ENCODE peak calls at places on chromosome 6, in ten cellular contexts. One of them, this sample, is unnamed.
A peak's percentile ranks its signal among the peaks of the same experiment; 100 is the strongest.

GRCh38 chr6:8195714-8196104 is 93.4 kb upstream of the EEF1E1 start:
- DNase-seq in spleen: no peak
- DNase-seq in CD4-positive, CD25-positive, alpha-beta regulatory T cell: no peak
- DNase-seq in SJSA1: no peak
- DNase-seq in heart left ventricle: no peak
- DNase-seq in SJCRH30: no peak
- DNase-seq in CD4-positive, alpha-beta memory T cell: no peak
- DNase-seq in CD8-positive, alpha-beta memory T cell: no peak
- DNase-seq in aorta: no peak
- DNase-seq in upper lobe of left lung: no peak
- DNase-seq in this sample: no peak

GRCh38 chr6:122394016-122394415 is 5.4 kb upstream of the HSF2 start:
- DNase-seq in spleen: no peak
- DNase-seq in CD4-positive, CD25-positive, alpha-beta regulatory T cell: no peak
- DNase-seq in SJSA1: no peak
- DNase-seq in heart left ventricle: no peak
- DNase-seq in SJCRH30: no peak
- DNase-seq in CD4-positive, alpha-beta memory T cell: no peak
- DNase-seq in CD8-positive, alpha-beta memory T cell: no peak
- DNase-seq in aorta: no peak
- DNase-seq in upper lobe of left lung: no peak
- DNase-seq in this sample: no peak

GRCh38 chr6:41306187-41306854 is 19.8 kb upstream of the TREM1 start:
- DNase-seq in spleen: no peak
- DNase-seq in CD4-positive, CD25-positive, alpha-beta regulatory T cell: peak; percentile 16
- DNase-seq in SJSA1: no peak
- DNase-seq in heart left ventricle: no peak
- DNase-seq in SJCRH30: no peak
- DNase-seq in CD4-positive, alpha-beta memory T cell: peak; percentile 31
- DNase-seq in CD8-positive, alpha-beta memory T cell: peak; percentile 22
- DNase-seq in aorta: no peak
- DNase-seq in upper lobe of left lung: no peak
- DNase-seq in this sample: peak; percentile 3

GRCh38 chr6:81834141-81834621 is 81.7 kb upstream of the TENT5A start:
- DNase-seq in spleen: no peak
- DNase-seq in CD4-positive, CD25-positive, alpha-beta regulatory T cell: no peak
- DNase-seq in SJSA1: peak; percentile 72
- DNase-seq in heart left ventricle: peak; percentile 89
- DNase-seq in SJCRH30: no peak
- DNase-seq in CD4-positive, alpha-beta memory T cell: no peak
- DNase-seq in CD8-positive, alpha-beta memory T cell: no peak
- DNase-seq in aorta: peak; percentile 73
- DNase-seq in upper lobe of left lung: no peak
- DNase-seq in this sample: no peak

GRCh38 chr6:42314571-42314950 is 96.9 kb upstream of the MRPS10 start:
- DNase-seq in spleen: no peak
- DNase-seq in CD4-positive, CD25-positive, alpha-beta regulatory T cell: no peak
- DNase-seq in SJSA1: peak; percentile 61
- DNase-seq in heart left ventricle: no peak
- DNase-seq in SJCRH30: no peak
- DNase-seq in CD4-positive, alpha-beta memory T cell: no peak
- DNase-seq in CD8-positive, alpha-beta memory T cell: no peak
- DNase-seq in aorta: no peak
- DNase-seq in upper lobe of left lung: no peak
- DNase-seq in this sample: no peak

GRCh38 chr6:169933251-169933821 is 181.9 kb downstream of the ERMARD start:
- DNase-seq in spleen: no peak
- DNase-seq in CD4-positive, CD25-positive, alpha-beta regulatory T cell: no peak
- DNase-seq in SJSA1: no peak
- DNase-seq in heart left ventricle: no peak
- DNase-seq in SJCRH30: no peak
- DNase-seq in CD4-positive, alpha-beta memory T cell: no peak
- DNase-seq in CD8-positive, alpha-beta memory T cell: no peak
- DNase-seq in aorta: no peak
- DNase-seq in upper lobe of left lung: peak; percentile 18
- DNase-seq in this sample: no peak

GRCh38 chr6:84278311-84278710 is 50.9 kb upstream of the CEP162 start:
- DNase-seq in spleen: no peak
- DNase-seq in CD4-positive, CD25-positive, alpha-beta regulatory T cell: no peak
- DNase-seq in SJSA1: no peak
- DNase-seq in heart left ventricle: no peak
- DNase-seq in SJCRH30: no peak
- DNase-seq in CD4-positive, alpha-beta memory T cell: no peak
- DNase-seq in CD8-positive, alpha-beta memory T cell: no peak
- DNase-seq in aorta: no peak
- DNase-seq in upper lobe of left lung: no peak
- DNase-seq in this sample: no peak

GRCh38 chr6:111487656-111488055 is 4.6 kb upstream of the REV3L start:
- DNase-seq in spleen: no peak
- DNase-seq in CD4-positive, CD25-positive, alpha-beta regulatory T cell: no peak
- DNase-seq in SJSA1: no peak
- DNase-seq in heart left ventricle: no peak
- DNase-seq in SJCRH30: no peak
- DNase-seq in CD4-positive, alpha-beta memory T cell: peak; percentile 67
- DNase-seq in CD8-positive, alpha-beta memory T cell: peak; percentile 43
- DNase-seq in aorta: no peak
- DNase-seq in upper lobe of left lung: no peak
- DNase-seq in this sample: no peak

GRCh38 chr6:87722831-87723726 is 21.0 kb upstream of the AKIRIN2 start:
- DNase-seq in spleen: peak; percentile 82
- DNase-seq in CD4-positive, CD25-positive, alpha-beta regulatory T cell: no peak
- DNase-seq in SJSA1: peak; percentile 89
- DNase-seq in heart left ventricle: peak; percentile 80
- DNase-seq in SJCRH30: peak; percentile 67
- DNase-seq in CD4-positive, alpha-beta memory T cell: no peak
- DNase-seq in CD8-positive, alpha-beta memory T cell: no peak
- DNase-seq in aorta: peak; percentile 82
- DNase-seq in upper lobe of left lung: no peak
- DNase-seq in this sample: no peak

GRCh38 chr6:91376686-91377085 is 789.8 kb upstream of the MAP3K7 start:
- DNase-seq in spleen: no peak
- DNase-seq in CD4-positive, CD25-positive, alpha-beta regulatory T cell: no peak
- DNase-seq in SJSA1: no peak
- DNase-seq in heart left ventricle: no peak
- DNase-seq in SJCRH30: peak; percentile 47
- DNase-seq in CD4-positive, alpha-beta memory T cell: no peak
- DNase-seq in CD8-positive, alpha-beta memory T cell: no peak
- DNase-seq in aorta: no peak
- DNase-seq in upper lobe of left lung: no peak
- DNase-seq in this sample: no peak

GRCh38 chr6:128350416-128351254 is 169.8 kb downstream of the PTPRK start:
- DNase-seq in spleen: no peak
- DNase-seq in CD4-positive, CD25-positive, alpha-beta regulatory T cell: no peak
- DNase-seq in SJSA1: no peak
- DNase-seq in heart left ventricle: no peak
- DNase-seq in SJCRH30: no peak
- DNase-seq in CD4-positive, alpha-beta memory T cell: no peak
- DNase-seq in CD8-positive, alpha-beta memory T cell: no peak
- DNase-seq in aorta: no peak
- DNase-seq in upper lobe of left lung: no peak
- DNase-seq in this sample: no peak

GRCh38 chr6:106823732-106824351 is 150.7 kb downstream of the CD24 start:
- DNase-seq in spleen: no peak
- DNase-seq in CD4-positive, CD25-positive, alpha-beta regulatory T cell: no peak
- DNase-seq in SJSA1: no peak
- DNase-seq in heart left ventricle: no peak
- DNase-seq in SJCRH30: no peak
- DNase-seq in CD4-positive, alpha-beta memory T cell: no peak
- DNase-seq in CD8-positive, alpha-beta memory T cell: no peak
- DNase-seq in aorta: no peak
- DNase-seq in upper lobe of left lung: no peak
- DNase-seq in this sample: no peak

GRCh38 chr6:62283828-62284411 is 2.1 kb downstream of the KHDRBS2 start:
- DNase-seq in spleen: no peak
- DNase-seq in CD4-positive, CD25-positive, alpha-beta regulatory T cell: no peak
- DNase-seq in SJSA1: no peak
- DNase-seq in heart left ventricle: no peak
- DNase-seq in SJCRH30: no peak
- DNase-seq in CD4-positive, alpha-beta memory T cell: no peak
- DNase-seq in CD8-positive, alpha-beta memory T cell: no peak
- DNase-seq in aorta: no peak
- DNase-seq in upper lobe of left lung: no peak
- DNase-seq in this sample: no peak

GRCh38 chr6:121596441-121596840 is 161.0 kb downstream of the GJA1 start:
- DNase-seq in spleen: no peak
- DNase-seq in CD4-positive, CD25-positive, alpha-beta regulatory T cell: no peak
- DNase-seq in SJSA1: no peak
- DNase-seq in heart left ventricle: no peak
- DNase-seq in SJCRH30: no peak
- DNase-seq in CD4-positive, alpha-beta memory T cell: no peak
- DNase-seq in CD8-positive, alpha-beta memory T cell: no peak
- DNase-seq in aorta: no peak
- DNase-seq in upper lobe of left lung: no peak
- DNase-seq in this sample: no peak

DNA sequence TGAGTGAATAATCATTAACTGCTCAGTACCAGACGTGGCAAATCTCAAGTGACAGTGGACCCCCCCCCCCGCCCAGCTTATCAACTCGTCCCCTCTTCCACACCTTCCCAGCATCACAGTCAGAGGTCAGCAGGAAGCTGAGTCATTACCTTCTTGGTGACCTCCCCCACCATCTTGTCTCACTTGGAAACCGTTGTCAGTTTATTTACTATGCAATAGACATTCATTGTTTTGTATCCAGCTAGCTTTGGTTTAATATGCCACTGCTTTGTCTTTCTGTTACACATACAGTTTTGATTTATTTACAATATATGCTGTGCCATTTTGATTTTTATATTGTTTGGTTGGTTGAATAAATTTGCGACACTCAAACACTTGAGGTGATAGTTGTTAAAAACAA is 158.1 kb downstream of the QKI start:
- DNase-seq in spleen: no peak
- DNase-seq in CD4-positive, CD25-positive, alpha-beta regulatory T cell: no peak
- DNase-seq in SJSA1: no peak
- DNase-seq in heart left ventricle: no peak
- DNase-seq in SJCRH30: no peak
- DNase-seq in CD4-positive, alpha-beta memory T cell: no peak
- DNase-seq in CD8-positive, alpha-beta memory T cell: no peak
- DNase-seq in aorta: no peak
- DNase-seq in upper lobe of left lung: no peak
- DNase-seq in this sample: no peak
- H3K36me3 ChIP-seq in spleen: peaks cover 13% of the 10 kb centered on the region
- H3K36me3 ChIP-seq in CD4-positive, CD25-positive, alpha-beta regulatory T cell: peaks cover 8% of the 10 kb centered on the region
- H3K36me3 ChIP-seq in SJSA1: peaks cover 30% of the 10 kb centered on the region
- H3K36me3 ChIP-seq in heart left ventricle: peaks cover 73% of the 10 kb centered on the region
- H3K36me3 ChIP-seq in SJCRH30: peaks cover 58% of the 10 kb centered on the region
- H3K36me3 ChIP-seq in CD4-positive, alpha-beta memory T cell: no peaks in the 10 kb centered on the region
- H3K36me3 ChIP-seq in CD8-positive, alpha-beta memory T cell: no peaks in the 10 kb centered on the region
- H3K36me3 ChIP-seq in aorta: no peaks in the 10 kb centered on the region
- H3K36me3 ChIP-seq in upper lobe of left lung: peaks cover 40% of the 10 kb centered on the region
- H3K36me3 ChIP-seq in this sample: peaks cover 10% of the 10 kb centered on the region

GRCh38 chr6:51099201-51099600 is 280.5 kb downstream of the TFAP2B start:
- DNase-seq in spleen: no peak
- DNase-seq in CD4-positive, CD25-positive, alpha-beta regulatory T cell: no peak
- DNase-seq in SJSA1: no peak
- DNase-seq in heart left ventricle: no peak
- DNase-seq in SJCRH30: no peak
- DNase-seq in CD4-positive, alpha-beta memory T cell: no peak
- DNase-seq in CD8-positive, alpha-beta memory T cell: no peak
- DNase-seq in aorta: no peak
- DNase-seq in upper lobe of left lung: no peak
- DNase-seq in this sample: no peak

GRCh38 chr6:51090343-51090742 is 271.7 kb downstream of the TFAP2B start:
- DNase-seq in spleen: no peak
- DNase-seq in CD4-positive, CD25-positive, alpha-beta regulatory T cell: no peak
- DNase-seq in SJSA1: no peak
- DNase-seq in heart left ventricle: no peak
- DNase-seq in SJCRH30: no peak
- DNase-seq in CD4-positive, alpha-beta memory T cell: no peak
- DNase-seq in CD8-positive, alpha-beta memory T cell: no peak
- DNase-seq in aorta: no peak
- DNase-seq in upper lobe of left lung: no peak
- DNase-seq in this sample: no peak

GRCh38 chr6:51098246-51098645 is 279.6 kb downstream of the TFAP2B start:
- DNase-seq in spleen: no peak
- DNase-seq in CD4-positive, CD25-positive, alpha-beta regulatory T cell: no peak
- DNase-seq in SJSA1: no peak
- DNase-seq in heart left ventricle: no peak
- DNase-seq in SJCRH30: no peak
- DNase-seq in CD4-positive, alpha-beta memory T cell: no peak
- DNase-seq in CD8-positive, alpha-beta memory T cell: no peak
- DNase-seq in aorta: no peak
- DNase-seq in upper lobe of left lung: no peak
- DNase-seq in this sample: no peak

GRCh38 chr6:51098801-51099200 is 280.1 kb downstream of the TFAP2B start:
- DNase-seq in spleen: no peak
- DNase-seq in CD4-positive, CD25-positive, alpha-beta regulatory T cell: no peak
- DNase-seq in SJSA1: no peak
- DNase-seq in heart left ventricle: no peak
- DNase-seq in SJCRH30: no peak
- DNase-seq in CD4-positive, alpha-beta memory T cell: no peak
- DNase-seq in CD8-positive, alpha-beta memory T cell: no peak
- DNase-seq in aorta: no peak
- DNase-seq in upper lobe of left lung: no peak
- DNase-seq in this sample: no peak

GRCh38 chr6:51093899-51094665 is 275.4 kb downstream of the TFAP2B start:
- DNase-seq in spleen: no peak
- DNase-seq in CD4-positive, CD25-positive, alpha-beta regulatory T cell: no peak
- DNase-seq in SJSA1: no peak
- DNase-seq in heart left ventricle: no peak
- DNase-seq in SJCRH30: no peak
- DNase-seq in CD4-positive, alpha-beta memory T cell: no peak
- DNase-seq in CD8-positive, alpha-beta memory T cell: no peak
- DNase-seq in aorta: no peak
- DNase-seq in upper lobe of left lung: no peak
- DNase-seq in this sample: no peak
- H3K36me3 ChIP-seq in spleen: no peaks in the 10 kb centered on the region
- H3K36me3 ChIP-seq in CD4-positive, CD25-positive, alpha-beta regulatory T cell: no peaks in the 10 kb centered on the region
- H3K36me3 ChIP-seq in SJSA1: no peaks in the 10 kb centered on the region
- H3K36me3 ChIP-seq in heart left ventricle: no peaks in the 10 kb centered on the region
- H3K36me3 ChIP-seq in SJCRH30: no peaks in the 10 kb centered on the region
- H3K36me3 ChIP-seq in CD4-positive, alpha-beta memory T cell: no peaks in the 10 kb centered on the region
- H3K36me3 ChIP-seq in CD8-positive, alpha-beta memory T cell: no peaks in the 10 kb centered on the region
- H3K36me3 ChIP-seq in aorta: no peaks in the 10 kb centered on the region
- H3K36me3 ChIP-seq in upper lobe of left lung: no peaks in the 10 kb centered on the region
- H3K36me3 ChIP-seq in this sample: no peaks in the 10 kb centered on the region

GRCh38 chr6:158597565-158597964 is 37.7 kb downstream of the TMEM181 start:
- DNase-seq in spleen: no peak
- DNase-seq in CD4-positive, CD25-positive, alpha-beta regulatory T cell: no peak
- DNase-seq in SJSA1: no peak
- DNase-seq in heart left ventricle: no peak
- DNase-seq in SJCRH30: no peak
- DNase-seq in CD4-positive, alpha-beta memory T cell: no peak
- DNase-seq in CD8-positive, alpha-beta memory T cell: no peak
- DNase-seq in aorta: no peak
- DNase-seq in upper lobe of left lung: no peak
- DNase-seq in this sample: no peak
- H3K36me3 ChIP-seq in spleen: peaks cover 17% of the 10 kb centered on the region
- H3K36me3 ChIP-seq in CD4-positive, CD25-positive, alpha-beta regulatory T cell: peaks cover 74% of the 10 kb centered on the region
- H3K36me3 ChIP-seq in SJSA1: peaks cover 39% of the 10 kb centered on the region
- H3K36me3 ChIP-seq in heart left ventricle: peaks cover 64% of the 10 kb centered on the region
- H3K36me3 ChIP-seq in SJCRH30: peaks cover 18% of the 10 kb centered on the region
- H3K36me3 ChIP-seq in CD4-positive, alpha-beta memory T cell: peaks cover 36% of the 10 kb centered on the region
- H3K36me3 ChIP-seq in CD8-positive, alpha-beta memory T cell: peaks cover 20% of the 10 kb centered on the region
- H3K36me3 ChIP-seq in aorta: no peaks in the 10 kb centered on the region
- H3K36me3 ChIP-seq in upper lobe of left lung: peaks cover 58% of the 10 kb centered on the region
- H3K36me3 ChIP-seq in this sample: peaks cover 37% of the 10 kb centered on the region

DNA sequence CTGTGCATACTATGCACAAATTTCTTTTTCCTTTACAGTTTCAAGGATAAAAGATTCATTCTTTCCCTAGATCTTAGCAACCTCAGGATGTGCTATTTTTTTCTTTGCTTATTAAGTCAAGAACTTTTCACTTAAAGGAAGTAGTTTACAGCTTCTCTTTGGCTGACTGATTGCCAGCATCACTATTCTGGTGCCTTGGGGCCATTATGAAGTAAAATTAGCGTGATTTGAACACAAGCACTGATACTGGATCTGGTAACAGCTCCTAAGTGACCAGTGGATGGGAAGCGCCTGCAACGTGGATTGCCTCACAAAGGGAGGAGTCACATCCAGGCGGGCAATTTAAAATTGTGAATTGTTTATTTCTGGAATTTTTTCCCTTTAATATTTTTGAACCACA is 147.1 kb downstream of the ARID1B start:
- DNase-seq in spleen: no peak
- DNase-seq in CD4-positive, CD25-positive, alpha-beta regulatory T cell: no peak
- DNase-seq in SJSA1: no peak
- DNase-seq in heart left ventricle: no peak
- DNase-seq in SJCRH30: no peak
- DNase-seq in CD4-positive, alpha-beta memory T cell: no peak
- DNase-seq in CD8-positive, alpha-beta memory T cell: no peak
- DNase-seq in aorta: no peak
- DNase-seq in upper lobe of left lung: no peak
- DNase-seq in this sample: no peak
- H3K36me3 ChIP-seq in spleen: no peaks in the 10 kb centered on the region
- H3K36me3 ChIP-seq in CD4-positive, CD25-positive, alpha-beta regulatory T cell: no peaks in the 10 kb centered on the region
- H3K36me3 ChIP-seq in SJSA1: no peaks in the 10 kb centered on the region
- H3K36me3 ChIP-seq in heart left ventricle: no peaks in the 10 kb centered on the region
- H3K36me3 ChIP-seq in SJCRH30: no peaks in the 10 kb centered on the region
- H3K36me3 ChIP-seq in CD4-positive, alpha-beta memory T cell: no peaks in the 10 kb centered on the region
- H3K36me3 ChIP-seq in CD8-positive, alpha-beta memory T cell: no peaks in the 10 kb centered on the region
- H3K36me3 ChIP-seq in aorta: no peaks in the 10 kb centered on the region
- H3K36me3 ChIP-seq in upper lobe of left lung: no peaks in the 10 kb centered on the region
- H3K36me3 ChIP-seq in this sample: peaks cover 4% of the 10 kb centered on the region